ENCODE peak calls at places on chromosomes 3 and 15, in five cellular contexts. Z, V, U, R and O are unnamed samples.

GRCh38 chr15:56806147-56806536 is 72.8 kb upstream of the ZNF280D start:
- DNase-seq in V (no peak), U (no peak), Z (no peak), R (no peak), O (no peak)

GRCh38 chr3:103653996-103654395 is 1219.2 kb downstream of the ZPLD1 start:
- DNase-seq in U (no peak), R (no peak), V (no peak), Z (no peak), O (no peak)

GRCh38 chr15:41969851-41970431 is 2.4 kb downstream of the EHD4 start:
- DNase-seq in R (peak; percentile 43), Z (peak; percentile 12), U (no peak), V (peak; percentile 33), O (no peak)

GRCh38 chr3:53132347-53132746 is 2.1 kb upstream of the RFT1 start:
- DNase-seq in R (no peak), Z (no peak), U (no peak), V (no peak), O (no peak)

GRCh38 chr3:13188380-13188779 is 115.2 kb upstream of the IQSEC1 start:
- DNase-seq in U (no peak), V (no peak), R (no peak), Z (no peak), O (no peak)

GRCh38 chr15:62932436-62932835 is 110.1 kb upstream of the TPM1 start:
- DNase-seq in Z (no peak), U (no peak), V (no peak), R (peak; percentile 98), O (no peak)

GRCh38 chr3:50390523-50391177 is 31.3 kb upstream of the TMEM115 start:
- DNase-seq in Z (no peak), U (peak; percentile 79), R (no peak), V (no peak), O (peak; percentile 68)

GRCh38 chr3:72319202-72320095 is 528.8 kb downstream of the SHQ1 start:
- DNase-seq in R (peak; percentile 80), Z (no peak), V (no peak), U (no peak), O (no peak)

GRCh38 chr3:67509471-67510075 is 144.8 kb downstream of the SUCLG2 start:
- DNase-seq in R (peak; percentile 6), Z (no peak), V (no peak), U (no peak), O (no peak)

GRCh38 chr3:150733936-150734794 is 28.8 kb downstream of the SIAH2 start:
- DNase-seq in U (no peak), Z (no peak), R (no peak), V (no peak), O (no peak)

GRCh38 chr15:79154491-79155182 is 64.1 kb upstream of the RASGRF1 start:
- DNase-seq in Z (no peak), V (no peak), U (no peak), R (no peak), O (no peak)

GRCh38 chr15:51046799-51047449 is 47.8 kb downstream of the TNFAIP8L3 start:
- DNase-seq in V (no peak), U (no peak), Z (no peak), R (peak; percentile 66), O (no peak)

GRCh38 chr3:104396974-104397669 is 969.6 kb upstream of the ALCAM start:
- DNase-seq in V (no peak), U (no peak), R (peak; percentile 16), Z (no peak), O (no peak)

GRCh38 chr15:41241251-41241964 is 10.3 kb downstream of the CHP1 start:
- DNase-seq in V (no peak), R (no peak), U (no peak), Z (no peak), O (no peak)

GRCh38 chr3:39810647-39811161 is 1.3 kb downstream of the MYRIP start:
- DNase-seq in R (no peak), Z (no peak), V (peak; percentile 4), U (no peak), O (no peak)

GRCh38 chr15:35914573-35914972 is 368.6 kb upstream of the DPH6 start:
- DNase-seq in Z (no peak), R (no peak), U (no peak), V (no peak), O (no peak)

GRCh38 chr3:165814380-165814779 is 22.8 kb downstream of the BCHE start:
- DNase-seq in Z (no peak), U (no peak), V (no peak), R (no peak), O (no peak)

GRCh38 chr3:68915973-68916372 is 16.4 kb downstream of the TAFA4 start:
- DNase-seq in U (no peak), R (no peak), Z (no peak), V (no peak), O (no peak)

GRCh38 chr15:87604857-87605446 is 651.6 kb downstream of the NTRK3 start:
- DNase-seq in Z (no peak), V (peak; percentile 7), R (peak; percentile 27), U (no peak), O (no peak)

GRCh38 chr3:58608648-58609047 is 31.5 kb upstream of the FAM107A start:
- DNase-seq in R (no peak), V (no peak), U (no peak), Z (no peak), O (no peak)

GRCh38 chr3:52182203-52182602 is 15.8 kb upstream of the ALAS1 start:
- DNase-seq in U (peak; percentile 63), Z (no peak), R (no peak), V (no peak), O (no peak)